ENCODE peak calls at places on chromosomes 7 and 10, in nine cellular contexts. U, L, Z, Q, J, G, Y, C and K are unnamed samples. For H3K27me3, the result is how much of the 10 kb centered on the place peaks cover.

GRCh38 chr10:77571490-77571889 is 66.1 kb downstream of the KCNMA1 start:
- DNase-seq in U (no peak), L (no peak), Z (no peak), Q (no peak), J (no peak), G (no peak), Y (no peak), C (no peak), K (peak)

GRCh38 chr10:35640474-35640873 is 1.6 kb downstream of the FZD8 start:
- DNase-seq in U (peak), L (no peak), Z (no peak), Q (peak), J (peak), G (no peak), Y (peak), C (peak), K (peak)

GRCh38 chr10:15472008-15472407 is 100.9 kb upstream of the FAM171A1 start:
- DNase-seq in U (no peak), L (no peak), Z (no peak), Q (no peak), J (no peak), G (no peak), Y (no peak), C (no peak), K (no peak)

GRCh38 chr7:42913591-42913990 is 1.7 kb upstream of the C7orf25 start:
- DNase-seq in U (no peak), L (no peak), Z (no peak), Q (no peak), J (no peak), G (no peak), Y (no peak), C (no peak), K (no peak)

GRCh38 chr7:27885652-27886051 is 145.7 kb downstream of the TAX1BP1 start:
- DNase-seq in U (no peak), L (no peak), Z (no peak), Q (no peak), J (no peak), G (no peak), Y (no peak), C (no peak), K (no peak)

GRCh38 chr7:81929386-81929785 is 159.5 kb upstream of the HGF start:
- DNase-seq in U (no peak), L (no peak), Z (no peak), Q (no peak), J (no peak), G (no peak), Y (no peak), C (no peak), K (no peak)

GRCh38 chr7:2478800-2479199 is 2.6 kb upstream of the GRIFIN start:
- DNase-seq in U (no peak), L (no peak), Z (no peak), Q (no peak), J (no peak), G (no peak), Y (no peak), C (no peak), K (peak)

GRCh38 chr7:13467111-13467547 is 522.3 kb downstream of the ETV1 start:
- DNase-seq in U (no peak), L (no peak), Z (no peak), Q (no peak), J (no peak), G (no peak), Y (no peak), C (no peak), K (no peak)

GRCh38 chr7:141228482-141228881 is 154.6 kb downstream of the TMEM178B start:
- DNase-seq in U (no peak), L (no peak), Z (no peak), Q (no peak), J (no peak), G (no peak), Y (no peak), C (no peak), K (no peak)

GRCh38 chr10:113825791-113826190 is 28.1 kb downstream of the DCLRE1A start:
- DNase-seq in U (no peak), L (no peak), Z (no peak), Q (no peak), J (no peak), G (no peak), Y (no peak), C (no peak), K (no peak)

GRCh38 chr10:113822174-113822573 is 31.7 kb downstream of the DCLRE1A start:
- DNase-seq in U (no peak), L (no peak), Z (no peak), Q (no peak), J (no peak), G (no peak), Y (no peak), C (no peak), K (no peak)

GRCh38 chr10:113820507-113820906 is 33.4 kb downstream of the DCLRE1A start:
- DNase-seq in U (peak), L (no peak), Z (no peak), Q (no peak), J (no peak), G (no peak), Y (no peak), C (no peak), K (no peak)

DNA sequence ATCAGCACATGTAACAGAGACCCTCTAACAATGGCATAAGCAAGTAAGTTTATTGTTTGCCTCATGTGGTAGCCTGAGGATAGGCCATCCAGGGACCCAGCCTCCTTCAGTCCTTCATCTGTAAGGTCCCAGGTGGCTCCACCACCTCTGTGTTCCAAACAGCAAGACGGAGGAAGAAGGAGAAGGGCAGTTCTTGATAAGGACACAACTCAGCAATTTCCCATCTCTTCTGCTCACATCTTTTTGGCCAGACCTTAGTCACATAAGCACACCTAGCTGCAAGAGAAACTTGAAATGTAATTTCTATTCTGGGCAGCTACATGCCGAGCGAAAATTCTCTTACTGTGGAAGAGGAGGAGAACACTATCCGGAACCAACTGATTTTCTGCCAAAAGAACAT is 33.9 kb downstream of the DCLRE1A start:
- DNase-seq in U (no peak), L (no peak), Z (no peak), Q (no peak), J (no peak), G (no peak), Y (no peak), C (no peak), K (no peak)
- TF ChIP-seq CTCF in U (no peak), L (no peak), Z (no peak), Q (no peak), J (no peak), G (no peak), Y (no peak), C (no peak), K (no peak)

DNA sequence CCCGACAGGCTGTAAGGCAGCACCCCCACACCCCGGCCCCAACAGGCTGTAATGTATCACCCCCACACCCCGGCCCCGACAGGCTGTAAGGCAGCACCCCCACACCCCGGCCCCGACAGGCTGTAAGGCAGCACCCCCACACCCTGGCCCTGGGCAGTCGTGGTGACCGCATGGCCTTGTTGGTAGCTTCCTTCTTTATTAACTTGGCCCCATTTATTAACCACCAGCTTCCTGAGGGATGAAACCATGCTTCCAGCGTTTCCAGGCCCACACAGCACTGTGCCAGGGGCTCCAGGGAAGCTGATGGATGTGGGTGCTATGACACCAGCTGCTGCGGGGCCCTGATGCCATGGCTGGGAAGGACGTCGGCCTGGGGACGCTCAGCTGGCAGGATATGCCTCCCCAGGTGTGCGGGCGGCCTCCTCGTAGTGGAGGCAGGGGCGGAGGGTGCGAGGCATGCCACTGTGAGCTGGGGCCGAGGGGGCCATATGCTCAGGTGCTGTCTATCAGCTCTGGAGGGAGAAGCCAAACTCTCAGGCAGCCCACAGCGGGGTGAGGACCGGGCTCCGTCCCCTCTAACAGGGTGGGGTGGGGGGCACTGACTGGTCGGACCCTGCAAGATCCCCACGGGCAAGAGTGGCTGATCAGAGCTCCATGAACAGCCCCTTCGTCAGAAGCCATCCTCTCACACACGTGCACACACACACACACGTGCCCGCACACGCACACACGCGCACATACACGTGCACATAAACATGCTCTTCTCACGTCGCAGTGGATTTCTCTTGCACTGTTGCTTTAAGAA is 311.0 kb downstream of the PTPRN2 start:
- DNase-seq in U (no peak), L (no peak), Z (no peak), Q (no peak), J (no peak), G (no peak), Y (no peak), C (no peak), K (no peak)
- H3K27me3 ChIP-seq in U (under half), L (under half), Z (under half), Q (under half), J (under half), G (under half), Y (under half), C (under half), K (under half)

GRCh38 chr10:110167149-110167548 is 40.3 kb upstream of the MXI1 start:
- DNase-seq in U (no peak), L (no peak), Z (no peak), Q (no peak), J (no peak), G (no peak), Y (no peak), C (no peak), K (peak)

GRCh38 chr10:110165867-110166266 is 41.5 kb upstream of the MXI1 start:
- DNase-seq in U (no peak), L (no peak), Z (peak), Q (no peak), J (no peak), G (no peak), Y (no peak), C (no peak), K (no peak)

GRCh38 chr10:110163841-110164240 is 43.6 kb upstream of the MXI1 start:
- DNase-seq in U (no peak), L (no peak), Z (no peak), Q (no peak), J (no peak), G (no peak), Y (no peak), C (no peak), K (no peak)

GRCh38 chr10:110163192-110163773 is 44.1 kb upstream of the MXI1 start:
- DNase-seq in U (no peak), L (no peak), Z (no peak), Q (no peak), J (no peak), G (no peak), Y (no peak), C (no peak), K (no peak)

GRCh38 chr10:110165239-110165638 is 42.2 kb upstream of the MXI1 start:
- DNase-seq in U (no peak), L (no peak), Z (peak), Q (no peak), J (no peak), G (no peak), Y (no peak), C (no peak), K (no peak)
- TF ChIP-seq CTCF in U (no peak), L (no peak), Z (no peak), Q (no peak), J (no peak), G (no peak), Y (no peak), C (no peak), K (no peak)

GRCh38 chr7:105766421-105767191 is 109.8 kb downstream of the ATXN7L1 start:
- DNase-seq in U (no peak), L (no peak), Z (no peak), Q (peak), J (no peak), G (no peak), Y (no peak), C (no peak), K (no peak)
- H3K27me3 ChIP-seq in U (under half), L (under half), Z (under half), Q (under half), J (under half), G (under half), Y (under half), C (under half), K (under half)

DNA sequence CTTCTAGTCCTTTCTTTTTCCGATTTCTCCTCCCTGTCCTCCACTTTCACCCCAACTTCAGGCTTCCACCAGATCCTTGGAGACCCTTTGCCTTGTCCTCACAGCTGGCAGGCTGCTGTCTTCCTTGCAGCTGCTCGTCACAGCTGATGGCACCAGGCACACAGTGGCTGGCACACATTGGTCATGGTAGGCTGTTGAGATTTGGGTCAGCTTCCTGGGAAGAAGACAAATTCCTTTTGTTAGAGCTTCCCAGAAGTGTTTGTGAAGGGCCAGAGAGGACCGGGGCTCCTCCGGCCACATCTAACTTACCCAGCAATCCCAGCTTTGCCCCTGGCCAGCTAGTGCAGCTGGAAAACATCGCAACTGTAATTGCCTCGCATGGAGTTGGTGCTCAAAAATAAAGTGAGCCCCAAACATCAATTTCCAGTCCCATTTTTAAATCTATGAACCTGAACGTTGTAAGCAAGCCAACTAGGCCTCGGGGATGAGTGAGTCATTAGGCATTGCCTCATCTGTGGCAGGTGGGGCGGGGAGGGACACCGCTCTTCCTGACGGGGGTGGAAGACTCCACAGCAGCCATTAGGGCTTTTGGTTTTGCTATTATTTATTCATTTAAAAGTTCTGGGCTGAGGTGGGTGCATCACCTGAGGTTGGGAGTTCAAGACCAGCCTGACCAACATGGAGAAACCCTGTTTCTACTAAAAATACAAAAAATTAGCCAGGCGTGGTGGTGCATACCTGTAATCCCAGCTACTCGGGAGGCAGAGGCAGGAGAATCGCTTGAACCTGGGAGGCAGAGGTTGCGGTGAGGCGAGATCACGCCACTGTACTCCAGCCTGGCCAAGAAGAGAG is 12.4 kb downstream of the CPA5 start:
- DNase-seq in U (no peak), L (no peak), Z (no peak), Q (peak), J (peak), G (no peak), Y (peak), C (peak), K (no peak)
- TF ChIP-seq CTCF in U (no peak), L (no peak), Z (no peak), Q (no peak), J (no peak), G (no peak), Y (no peak), C (no peak), K (no peak)

GRCh38 chr10:93068411-93069244 is 5.1 kb upstream of the CYP26A1 start:
- DNase-seq in U (peak), L (no peak), Z (peak), Q (peak), J (no peak), G (no peak), Y (no peak), C (no peak), K (no peak)
- H3K27me3 ChIP-seq in U (half or more), L (half or more), Z (under half), Q (half or more), J (half or more), G (under half), Y (half or more), C (under half), K (under half)

GRCh38 chr7:83366629-83367028 is 203.9 kb upstream of the PCLO start:
- DNase-seq in U (no peak), L (no peak), Z (no peak), Q (no peak), J (no peak), G (no peak), Y (no peak), C (no peak), K (no peak)
- TF ChIP-seq CTCF in U (no peak), L (no peak), Z (no peak), Q (no peak), J (no peak), G (no peak), Y (no peak), C (no peak), K (no peak)

DNA sequence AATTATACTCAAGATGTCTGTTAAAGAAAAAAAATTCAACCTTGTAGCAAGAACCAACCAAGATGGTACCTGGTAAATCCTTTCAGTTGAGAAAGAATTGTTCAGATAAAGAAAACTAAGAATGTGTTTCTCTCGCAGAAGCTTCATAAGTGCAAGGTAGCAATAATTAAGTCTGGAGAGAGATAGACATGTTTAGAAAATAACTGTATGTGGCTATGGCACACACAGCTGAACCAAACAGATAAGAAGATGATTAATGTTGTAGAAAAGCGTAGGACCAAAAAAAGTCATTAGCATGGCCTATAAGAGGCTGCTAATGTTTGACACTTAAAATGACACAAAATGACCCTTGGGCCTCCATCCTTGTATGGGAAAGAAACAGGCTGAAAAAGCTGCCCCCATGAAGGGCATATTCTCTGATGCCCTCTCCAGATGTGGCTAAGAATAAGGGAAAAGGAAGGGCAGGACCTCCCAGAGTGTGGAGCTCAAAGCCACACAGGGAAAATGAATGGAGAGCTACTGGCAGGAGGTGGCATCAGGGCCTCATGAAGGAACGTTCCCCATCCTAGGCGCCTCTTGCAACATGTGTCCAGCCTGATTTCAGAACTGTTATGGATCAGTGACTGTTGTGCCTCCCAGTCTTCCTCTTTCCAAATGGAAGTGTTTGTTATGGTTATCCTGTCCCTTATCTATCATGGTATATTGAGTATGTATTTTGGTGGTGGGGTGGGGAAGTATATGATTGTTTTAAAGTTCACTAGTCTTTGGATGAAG is 30.7 kb downstream of the TLL2 start:
- DNase-seq in U (no peak), L (no peak), Z (no peak), Q (no peak), J (no peak), G (no peak), Y (no peak), C (no peak), K (no peak)
- H3K27me3 ChIP-seq in U (under half), L (under half), Z (under half), Q (under half), J (under half), G (under half), Y (under half), C (under half), K (under half)

GRCh38 chr7:47672267-47672920 is 90.5 kb upstream of the TNS3 start:
- DNase-seq in U (no peak), L (no peak), Z (no peak), Q (no peak), J (no peak), G (no peak), Y (no peak), C (no peak), K (no peak)
- TF ChIP-seq CTCF in U (no peak), L (no peak), Z (no peak), Q (no peak), J (no peak), G (no peak), Y (no peak), C (no peak), K (no peak)